ENCODE peak calls at places on chromosomes 16 and 17, in eight cellular contexts. R is lung; K is AG10803; D is colonic mucosa; N is CD8-positive, alpha-beta T cell; Q is stomach; L is body of pancreas; I is IMR-90. J is an unnamed sample.

GRCh38 chr16:86777098-86777946 is 199.0 kb downstream of the FOXL1 start:
- DNase-seq in L (no peak), I (peak), R (no peak), D (no peak), Q (no peak), K (no peak), N (no peak), J (no peak)

GRCh38 chr17:17570207-17570797 is 21.2 kb downstream of the PEMT start:
- DNase-seq in K (no peak), I (peak), D (peak), R (no peak), Q (peak), L (peak), N (no peak), J (no peak)

GRCh38 chr17:76234354-76234679 is 6.0 kb downstream of the RNF157 start:
- DNase-seq in L (no peak), D (no peak), I (no peak), K (no peak), N (no peak), Q (no peak), R (no peak), J (no peak)

GRCh38 chr16:9258423-9259051 is 167.1 kb downstream of the HAPSTR1 start:
- DNase-seq in K (no peak), Q (no peak), N (no peak), R (peak), I (peak), L (peak), D (peak), J (peak)

GRCh38 chr16:11836653-11837244 is 14.6 kb downstream of the RSL1D1 start:
- DNase-seq in L (no peak), D (no peak), K (peak), Q (no peak), R (no peak), N (no peak), I (peak), J (peak)

GRCh38 chr17:73348824-73349095 is 37.0 kb upstream of the CDC42EP4 start:
- DNase-seq in K (no peak), N (no peak), L (no peak), Q (no peak), I (no peak), R (no peak), D (no peak), J (no peak)

GRCh38 chr17:75566456-75567233 is 21.0 kb upstream of the MYO15B start:
- DNase-seq in I (no peak), N (no peak), K (no peak), Q (no peak), R (no peak), D (no peak), L (no peak), J (no peak)

GRCh38 chr16:58020628-58021521 is 4.7 kb upstream of the MMP15 start:
- DNase-seq in R (peak), L (peak), K (peak), Q (peak), N (peak), D (peak), I (peak), J (peak)

GRCh38 chr17:6641374-6641818 is 536 bp downstream of the TXNDC17 start:
- DNase-seq in L (no peak), N (no peak), R (no peak), D (peak), K (no peak), I (no peak), Q (no peak), J (peak)

GRCh38 chr17:35523296-35523695 is 14.2 kb downstream of the SLFN12L start:
- DNase-seq in Q (no peak), N (no peak), D (no peak), R (no peak), K (no peak), I (no peak), L (no peak), J (no peak)

GRCh38 chr17:67837965-67838364 is 12.7 kb downstream of the BPTF start:
- DNase-seq in Q (no peak), R (no peak), I (no peak), N (no peak), D (no peak), K (no peak), L (no peak), J (no peak)

GRCh38 chr17:13415877-13416416 is 185.8 kb downstream of the HS3ST3A1 start:
- DNase-seq in K (peak), D (peak), Q (no peak), I (peak), R (peak), N (no peak), L (peak), J (no peak)

GRCh38 chr16:66422366-66422765 is 4.7 kb upstream of the BEAN1 start:
- DNase-seq in R (no peak), K (no peak), D (no peak), I (no peak), Q (no peak), L (no peak), N (no peak), J (no peak)

GRCh38 chr17:69609495-69610315 is 195.2 kb downstream of the MAP2K6 start:
- DNase-seq in R (no peak), L (no peak), N (no peak), I (peak), D (peak), Q (no peak), K (peak), J (peak)

GRCh38 chr17:78766743-78767294 is 15.3 kb downstream of the CYTH1 start:
- DNase-seq in Q (no peak), L (no peak), R (no peak), K (no peak), N (no peak), D (no peak), I (no peak), J (no peak)
- H3K4me3 ChIP-seq in Q (no peak), L (no peak), R (no peak), K (no peak), N (no peak), D (no peak), I (no peak), J (no peak)

GRCh38 chr16:2467301-2468141 is 3.6 kb upstream of the NTN3 start:
- DNase-seq in Q (peak), D (peak), L (peak), K (peak), R (no peak), N (no peak), I (peak), J (peak)

GRCh38 chr16:2468725-2469398 is 2.2 kb upstream of the NTN3 start:
- DNase-seq in K (no peak), Q (no peak), L (peak), N (no peak), D (no peak), I (no peak), R (no peak), J (no peak)

GRCh38 chr16:2468142-2468724 is 2.9 kb upstream of the NTN3 start:
- DNase-seq in L (no peak), N (no peak), Q (no peak), I (peak), K (no peak), D (no peak), R (no peak), J (peak)

GRCh38 chr16:2465653-2466415 is 5.3 kb upstream of the NTN3 start:
- DNase-seq in R (no peak), N (no peak), D (no peak), Q (no peak), L (no peak), I (no peak), K (no peak), J (no peak)

DNA sequence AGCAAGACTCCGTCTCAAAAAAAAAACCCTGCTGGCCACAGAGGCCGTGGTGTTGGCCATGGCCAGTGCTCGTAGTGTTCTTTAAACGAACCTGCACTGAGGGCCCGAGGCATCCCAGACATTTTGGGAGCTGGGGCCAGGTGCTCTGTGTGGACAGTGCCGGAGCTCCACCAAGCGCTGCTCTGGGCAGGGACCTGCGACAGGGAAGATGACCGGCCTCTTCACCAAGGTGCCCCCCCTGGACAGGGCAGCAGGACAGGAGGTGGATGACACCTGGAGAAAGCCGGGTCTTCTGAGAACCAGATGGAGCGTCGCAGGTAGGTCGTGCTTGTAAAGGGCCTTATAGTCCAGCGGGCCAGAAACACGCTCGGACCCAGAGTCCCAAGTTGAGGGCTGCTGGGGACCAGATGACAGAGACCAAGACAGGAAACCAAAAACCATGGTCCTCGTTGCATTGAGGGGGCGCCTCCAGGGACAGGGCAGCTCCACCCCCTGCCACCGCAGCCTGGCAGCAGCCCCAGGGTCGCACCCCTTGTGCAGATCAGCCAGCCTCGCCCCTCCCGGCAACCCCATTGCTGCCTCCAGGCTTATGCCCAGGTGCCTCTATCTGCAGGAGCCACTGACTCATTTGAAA is 4.3 kb upstream of the NTN3 start:
- DNase-seq in L (no peak), I (no peak), Q (no peak), R (no peak), N (no peak), K (no peak), D (no peak), J (no peak)
- TF ChIP-seq CTCF in L (no peak), I (no peak), Q (no peak), R (no peak), N (no peak), K (no peak), D (no peak), J (no peak)

GRCh38 chr17:44360826-44361225 is 2.8 kb downstream of the FAM171A2 start:
- DNase-seq in I (peak), Q (no peak), L (no peak), R (no peak), K (peak), N (no peak), D (no peak), J (no peak)
- H3K4me3 ChIP-seq in I (no peak), Q (no peak), L (no peak), R (no peak), K (no peak), N (no peak), D (no peak), J (no peak)

GRCh38 chr16:30571444-30572322 is at the start of gene ZNF688:
- DNase-seq in Q (peak), D (peak), I (peak), R (peak), N (peak), L (peak), K (peak), J (peak)
- TF ChIP-seq CTCF in Q (no peak), D (no peak), I (no peak), R (no peak), N (no peak), L (no peak), K (no peak), J (peak)

J was measured in epithelial cell of esophagus.